ENCODE peak calls at places on chromosomes 13 and 19, in nine cellular contexts. One of them, this sample, is unnamed.

GRCh38 chr13:50406831-50407230 is 391.6 kb downstream of the KCNRG start:
- DNase-seq in mucosa of descending colon: no peak
- DNase-seq in heart left ventricle: no peak
- DNase-seq in bronchial epithelial cell: no peak
- DNase-seq in cardiac fibroblast: no peak
- DNase-seq in cardiac muscle cell: no peak
- DNase-seq in RWPE1: no peak
- DNase-seq in AG09319: no peak
- DNase-seq in breast epithelium: no peak
- DNase-seq in this sample: no peak

GRCh38 chr13:89628567-89628966 is 1718.9 kb upstream of the MIR17HG start:
- DNase-seq in breast epithelium: no peak
- DNase-seq in bronchial epithelial cell: peak
- DNase-seq in heart left ventricle: no peak
- DNase-seq in cardiac muscle cell: no peak
- DNase-seq in cardiac fibroblast: no peak
- DNase-seq in AG09319: no peak
- DNase-seq in RWPE1: no peak
- DNase-seq in mucosa of descending colon: no peak
- DNase-seq in this sample: no peak

GRCh38 chr13:76019421-76020044 is 383.4 kb downstream of the LMO7 start:
- DNase-seq in mucosa of descending colon: peak
- DNase-seq in heart left ventricle: no peak
- DNase-seq in breast epithelium: no peak
- DNase-seq in cardiac fibroblast: no peak
- DNase-seq in RWPE1: no peak
- DNase-seq in bronchial epithelial cell: no peak
- DNase-seq in AG09319: no peak
- DNase-seq in cardiac muscle cell: peak
- DNase-seq in this sample: no peak

GRCh38 chr19:43651758-43652545 is 12.3 kb upstream of the CADM4 start:
- DNase-seq in cardiac muscle cell: peak
- DNase-seq in RWPE1: peak
- DNase-seq in mucosa of descending colon: peak
- DNase-seq in breast epithelium: peak
- DNase-seq in AG09319: no peak
- DNase-seq in cardiac fibroblast: peak
- DNase-seq in heart left ventricle: peak
- DNase-seq in bronchial epithelial cell: peak
- DNase-seq in this sample: peak

GRCh38 chr19:35291259-35291658 is 702 bp upstream of the MAG start:
- DNase-seq in cardiac muscle cell: no peak
- DNase-seq in bronchial epithelial cell: no peak
- DNase-seq in cardiac fibroblast: no peak
- DNase-seq in mucosa of descending colon: no peak
- DNase-seq in breast epithelium: no peak
- DNase-seq in AG09319: no peak
- DNase-seq in heart left ventricle: no peak
- DNase-seq in RWPE1: no peak
- DNase-seq in this sample: no peak

GRCh38 chr19:40387151-40387550 is 2.8 kb downstream of the HIPK4 start:
- DNase-seq in cardiac muscle cell: no peak
- DNase-seq in heart left ventricle: no peak
- DNase-seq in RWPE1: no peak
- DNase-seq in bronchial epithelial cell: no peak
- DNase-seq in cardiac fibroblast: no peak
- DNase-seq in AG09319: no peak
- DNase-seq in mucosa of descending colon: no peak
- DNase-seq in breast epithelium: no peak
- DNase-seq in this sample: no peak

GRCh38 chr19:47227347-47228167 is 3.4 kb downstream of the BBC3 start:
- DNase-seq in cardiac muscle cell: peak
- DNase-seq in RWPE1: peak
- DNase-seq in mucosa of descending colon: peak
- DNase-seq in AG09319: peak
- DNase-seq in cardiac fibroblast: peak
- DNase-seq in heart left ventricle: peak
- DNase-seq in bronchial epithelial cell: peak
- DNase-seq in breast epithelium: peak
- DNase-seq in this sample: peak

GRCh38 chr13:25130944-25131343 is 35.0 kb downstream of the PABPC3 start:
- DNase-seq in cardiac muscle cell: no peak
- DNase-seq in heart left ventricle: no peak
- DNase-seq in breast epithelium: no peak
- DNase-seq in AG09319: no peak
- DNase-seq in RWPE1: no peak
- DNase-seq in mucosa of descending colon: no peak
- DNase-seq in bronchial epithelial cell: no peak
- DNase-seq in cardiac fibroblast: no peak
- DNase-seq in this sample: no peak

GRCh38 chr19:10333758-10334339 is 520 bp upstream of the RAVER1 start:
- DNase-seq in breast epithelium: no peak
- DNase-seq in cardiac muscle cell: peak
- DNase-seq in cardiac fibroblast: no peak
- DNase-seq in heart left ventricle: no peak
- DNase-seq in mucosa of descending colon: no peak
- DNase-seq in RWPE1: peak
- DNase-seq in bronchial epithelial cell: no peak
- DNase-seq in AG09319: no peak
- DNase-seq in this sample: no peak

GRCh38 chr13:73069206-73069815 is 10.5 kb downstream of the KLF5 start:
- DNase-seq in cardiac fibroblast: no peak
- DNase-seq in heart left ventricle: no peak
- DNase-seq in cardiac muscle cell: no peak
- DNase-seq in bronchial epithelial cell: no peak
- DNase-seq in breast epithelium: no peak
- DNase-seq in AG09319: no peak
- DNase-seq in RWPE1: no peak
- DNase-seq in mucosa of descending colon: no peak
- DNase-seq in this sample: no peak

GRCh38 chr13:113658836-113659235 is 838 bp upstream of the ATP4B start:
- DNase-seq in cardiac fibroblast: no peak
- DNase-seq in AG09319: no peak
- DNase-seq in mucosa of descending colon: peak
- DNase-seq in heart left ventricle: peak
- DNase-seq in bronchial epithelial cell: no peak
- DNase-seq in cardiac muscle cell: no peak
- DNase-seq in breast epithelium: no peak
- DNase-seq in RWPE1: no peak
- DNase-seq in this sample: no peak

GRCh38 chr13:56988543-56988942 is 152.2 kb upstream of the PRR20A start:
- DNase-seq in breast epithelium: no peak
- DNase-seq in bronchial epithelial cell: peak
- DNase-seq in cardiac fibroblast: no peak
- DNase-seq in heart left ventricle: no peak
- DNase-seq in mucosa of descending colon: no peak
- DNase-seq in cardiac muscle cell: no peak
- DNase-seq in AG09319: no peak
- DNase-seq in RWPE1: peak
- DNase-seq in this sample: no peak

GRCh38 chr13:73578251-73578875 is 519.6 kb downstream of the KLF5 start:
- DNase-seq in bronchial epithelial cell: no peak
- DNase-seq in heart left ventricle: no peak
- DNase-seq in cardiac fibroblast: peak
- DNase-seq in cardiac muscle cell: no peak
- DNase-seq in RWPE1: no peak
- DNase-seq in AG09319: no peak
- DNase-seq in breast epithelium: no peak
- DNase-seq in mucosa of descending colon: no peak
- DNase-seq in this sample: no peak

GRCh38 chr13:40409278-40409677 is 257.2 kb downstream of the FOXO1 start:
- DNase-seq in mucosa of descending colon: no peak
- DNase-seq in cardiac fibroblast: no peak
- DNase-seq in heart left ventricle: no peak
- DNase-seq in breast epithelium: no peak
- DNase-seq in AG09319: no peak
- DNase-seq in RWPE1: no peak
- DNase-seq in bronchial epithelial cell: no peak
- DNase-seq in cardiac muscle cell: no peak
- DNase-seq in this sample: no peak

DNA sequence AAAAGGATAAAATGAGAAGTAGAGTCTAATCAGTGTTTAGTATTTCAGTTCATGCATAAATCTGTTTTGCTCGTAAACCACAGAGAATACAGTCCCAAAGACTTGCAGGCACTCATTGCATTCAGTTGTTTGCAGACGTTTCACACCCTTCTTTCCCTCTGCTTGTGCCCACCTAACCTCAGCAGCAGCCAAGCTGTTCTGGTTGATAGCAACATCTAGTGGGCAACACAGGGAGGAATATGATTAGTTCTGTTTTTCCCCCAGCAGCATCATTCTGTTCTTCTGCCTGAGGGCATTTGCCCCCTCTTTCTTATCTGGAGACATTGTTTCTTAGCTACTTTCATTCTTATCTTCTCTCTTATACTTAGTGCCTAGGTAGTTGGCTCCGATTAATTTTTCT is 135.6 kb downstream of the PAN3 start:
- DNase-seq in bronchial epithelial cell: no peak
- DNase-seq in cardiac fibroblast: no peak
- DNase-seq in RWPE1: no peak
- DNase-seq in cardiac muscle cell: no peak
- DNase-seq in breast epithelium: no peak
- DNase-seq in AG09319: no peak
- DNase-seq in mucosa of descending colon: no peak
- DNase-seq in heart left ventricle: no peak
- DNase-seq in this sample: no peak
- TF ChIP-seq CTCF in bronchial epithelial cell: no peak
- TF ChIP-seq CTCF in cardiac fibroblast: no peak
- TF ChIP-seq CTCF in RWPE1: no peak
- TF ChIP-seq CTCF in cardiac muscle cell: no peak
- TF ChIP-seq CTCF in breast epithelium: no peak
- TF ChIP-seq CTCF in AG09319: no peak
- TF ChIP-seq CTCF in mucosa of descending colon: no peak
- TF ChIP-seq CTCF in heart left ventricle: no peak
- TF ChIP-seq CTCF in this sample: no peak

GRCh38 chr13:28819046-28819747 is 942 bp upstream of the MTUS2 start:
- DNase-seq in cardiac fibroblast: peak
- DNase-seq in AG09319: no peak
- DNase-seq in breast epithelium: no peak
- DNase-seq in mucosa of descending colon: no peak
- DNase-seq in bronchial epithelial cell: peak
- DNase-seq in cardiac muscle cell: peak
- DNase-seq in heart left ventricle: no peak
- DNase-seq in RWPE1: no peak
- DNase-seq in this sample: peak
- TF ChIP-seq CTCF in cardiac fibroblast: no peak
- TF ChIP-seq CTCF in AG09319: peak
- TF ChIP-seq CTCF in breast epithelium: no peak
- TF ChIP-seq CTCF in mucosa of descending colon: no peak
- TF ChIP-seq CTCF in bronchial epithelial cell: no peak
- TF ChIP-seq CTCF in cardiac muscle cell: no peak
- TF ChIP-seq CTCF in heart left ventricle: no peak
- TF ChIP-seq CTCF in RWPE1: no peak
- TF ChIP-seq CTCF in this sample: no peak

GRCh38 chr13:28820099-28821051 is at the start of gene MTUS2:
- DNase-seq in AG09319: no peak
- DNase-seq in heart left ventricle: no peak
- DNase-seq in cardiac muscle cell: peak
- DNase-seq in cardiac fibroblast: no peak
- DNase-seq in bronchial epithelial cell: no peak
- DNase-seq in breast epithelium: no peak
- DNase-seq in mucosa of descending colon: peak
- DNase-seq in RWPE1: no peak
- DNase-seq in this sample: peak
- TF ChIP-seq CTCF in AG09319: no peak
- TF ChIP-seq CTCF in heart left ventricle: no peak
- TF ChIP-seq CTCF in cardiac muscle cell: no peak
- TF ChIP-seq CTCF in cardiac fibroblast: no peak
- TF ChIP-seq CTCF in bronchial epithelial cell: no peak
- TF ChIP-seq CTCF in breast epithelium: no peak
- TF ChIP-seq CTCF in mucosa of descending colon: no peak
- TF ChIP-seq CTCF in RWPE1: no peak
- TF ChIP-seq CTCF in this sample: no peak

GRCh38 chr13:23347601-23348000 is 85.9 kb downstream of the SACS start:
- DNase-seq in AG09319: no peak
- DNase-seq in mucosa of descending colon: no peak
- DNase-seq in RWPE1: no peak
- DNase-seq in cardiac fibroblast: no peak
- DNase-seq in heart left ventricle: no peak
- DNase-seq in bronchial epithelial cell: no peak
- DNase-seq in cardiac muscle cell: no peak
- DNase-seq in breast epithelium: no peak
- DNase-seq in this sample: no peak

GRCh38 chr13:23350009-23350408 is 83.5 kb downstream of the SACS start:
- DNase-seq in cardiac fibroblast: peak
- DNase-seq in AG09319: no peak
- DNase-seq in breast epithelium: no peak
- DNase-seq in heart left ventricle: no peak
- DNase-seq in RWPE1: no peak
- DNase-seq in cardiac muscle cell: no peak
- DNase-seq in bronchial epithelial cell: no peak
- DNase-seq in mucosa of descending colon: no peak
- DNase-seq in this sample: no peak

GRCh38 chr13:23349127-23349897 is 84.2 kb downstream of the SACS start:
- DNase-seq in AG09319: peak
- DNase-seq in breast epithelium: no peak
- DNase-seq in mucosa of descending colon: no peak
- DNase-seq in RWPE1: no peak
- DNase-seq in heart left ventricle: no peak
- DNase-seq in cardiac fibroblast: peak
- DNase-seq in cardiac muscle cell: no peak
- DNase-seq in bronchial epithelial cell: no peak
- DNase-seq in this sample: no peak

GRCh38 chr13:23344923-23345322 is 88.6 kb downstream of the SACS start:
- DNase-seq in breast epithelium: no peak
- DNase-seq in cardiac muscle cell: no peak
- DNase-seq in cardiac fibroblast: no peak
- DNase-seq in heart left ventricle: no peak
- DNase-seq in bronchial epithelial cell: no peak
- DNase-seq in mucosa of descending colon: no peak
- DNase-seq in RWPE1: no peak
- DNase-seq in AG09319: no peak
- DNase-seq in this sample: no peak

DNA sequence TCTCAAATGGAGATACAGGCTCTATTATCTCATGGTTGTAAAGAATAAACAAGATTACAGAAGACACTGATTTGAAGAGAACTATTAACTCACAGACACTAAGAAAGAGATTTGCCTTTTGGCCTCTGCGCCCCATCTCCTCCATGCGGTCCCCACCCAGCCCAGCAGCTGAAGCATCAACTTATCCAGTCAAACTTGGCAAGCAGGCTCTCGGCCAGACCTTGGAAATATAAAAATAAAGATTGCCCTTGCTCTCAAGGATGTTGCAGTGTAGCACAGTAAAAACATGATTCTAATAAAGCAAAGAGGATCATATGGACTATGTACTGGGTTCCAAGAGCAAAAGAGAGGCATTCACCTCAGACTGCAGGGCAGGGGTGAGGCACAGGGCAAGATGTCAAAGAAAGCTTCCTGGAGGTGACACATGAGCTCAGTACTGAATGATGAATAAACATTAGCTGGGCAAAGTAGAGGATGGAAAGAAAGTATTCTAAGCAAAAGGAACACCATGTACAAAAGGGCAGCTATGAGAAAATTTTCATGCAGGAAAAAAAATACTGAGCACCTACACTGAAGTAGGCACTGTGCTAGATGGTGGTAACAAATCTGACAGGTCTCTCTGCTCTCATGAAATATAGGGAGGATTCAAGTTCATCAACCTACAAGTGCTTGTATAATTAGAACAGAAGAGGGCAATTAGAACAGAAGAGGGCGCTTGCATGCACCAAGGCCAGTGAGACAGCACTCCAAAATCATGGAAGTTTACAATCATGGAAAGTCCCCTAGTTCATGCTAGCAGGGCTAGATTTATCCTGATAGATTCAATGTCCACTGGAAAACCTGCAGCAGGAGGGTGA is 85.0 kb downstream of the SACS start:
- DNase-seq in breast epithelium: no peak
- DNase-seq in mucosa of descending colon: no peak
- DNase-seq in RWPE1: no peak
- DNase-seq in cardiac fibroblast: peak
- DNase-seq in AG09319: no peak
- DNase-seq in bronchial epithelial cell: peak
- DNase-seq in heart left ventricle: no peak
- DNase-seq in cardiac muscle cell: peak
- DNase-seq in this sample: no peak
- TF ChIP-seq CTCF in breast epithelium: no peak
- TF ChIP-seq CTCF in mucosa of descending colon: no peak
- TF ChIP-seq CTCF in RWPE1: no peak
- TF ChIP-seq CTCF in cardiac fibroblast: no peak
- TF ChIP-seq CTCF in AG09319: peak
- TF ChIP-seq CTCF in bronchial epithelial cell: peak
- TF ChIP-seq CTCF in heart left ventricle: no peak
- TF ChIP-seq CTCF in cardiac muscle cell: peak
- TF ChIP-seq CTCF in this sample: no peak

This sample was measured in Calu3.